ENCODE peak calls at places on chromosomes 12 and 14, in four cellular contexts. T is heart right ventricle, N is ovary, A is keratinocyte. E is an unnamed sample.

GRCh38 chr12:132084681-132085635 is 59.2 kb downstream of the DDX51 start:
- DNase-seq in A (no peak), T (peak), N (peak), E (no peak)

GRCh38 chr12:91380651-91381050 is 198.0 kb upstream of the DCN start:
- DNase-seq in T (no peak), N (no peak), A (no peak), E (no peak)

GRCh38 chr12:11649413-11650278 is at the start of gene ETV6:
- DNase-seq in A (no peak), T (peak), N (peak), E (peak)

GRCh38 chr12:23063206-23063605 is 438.2 kb downstream of the ETNK1 start:
- DNase-seq in N (no peak), A (no peak), T (no peak), E (no peak)

GRCh38 chr14:67749341-67750110 is 47.8 kb downstream of the RDH12 start:
- DNase-seq in T (no peak), N (no peak), A (no peak), E (no peak)

GRCh38 chr12:75550401-75550851 is 39.0 kb upstream of the KRR1 start:
- DNase-seq in A (no peak), T (peak), N (no peak), E (no peak)

GRCh38 chr14:31950760-31951637 is 126.1 kb upstream of the ARHGAP5 start:
- DNase-seq in N (peak), A (no peak), T (peak), E (no peak)

GRCh38 chr14:70897475-70897874 is 9.8 kb upstream of the PCNX1 start:
- DNase-seq in A (no peak), N (no peak), T (no peak), E (no peak)

GRCh38 chr14:93285048-93285447 is 47.8 kb downstream of the BTBD7 start:
- DNase-seq in A (no peak), N (no peak), T (no peak), E (no peak)

GRCh38 chr12:1662761-1663439 is 28.0 kb upstream of the ADIPOR2 start:
- DNase-seq in A (peak), N (peak), T (peak), E (no peak)

GRCh38 chr12:57632898-57633825 is at the start of gene B4GALNT1:
- DNase-seq in T (peak), N (peak), A (no peak), E (no peak)

GRCh38 chr14:29098625-29099024 is 332.0 kb downstream of the FOXG1 start:
- DNase-seq in T (no peak), A (no peak), N (no peak), E (no peak)

GRCh38 chr12:95073698-95074520 is 491 bp upstream of the NR2C1 start:
- DNase-seq in T (no peak), N (no peak), A (peak), E (no peak)

GRCh38 chr12:104707794-104708558 is 250.1 kb downstream of the SLC41A2 start:
- DNase-seq in T (no peak), A (no peak), N (no peak), E (no peak)

GRCh38 chr14:39229222-39229543 is 4.5 kb upstream of the MIA2 start:
- DNase-seq in A (no peak), N (no peak), T (no peak), E (no peak)

GRCh38 chr14:96737869-96738268 is 59.3 kb upstream of the VRK1 start:
- DNase-seq in A (no peak), N (no peak), T (no peak), E (no peak)

GRCh38 chr14:96734076-96734622 is 63.0 kb upstream of the VRK1 start:
- DNase-seq in N (no peak), T (no peak), A (no peak), E (no peak)

GRCh38 chr14:96741151-96741977 is 55.8 kb upstream of the VRK1 start:
- DNase-seq in N (peak), T (peak), A (no peak), E (no peak)

GRCh38 chr14:96735509-96735908 is 61.7 kb upstream of the VRK1 start:
- DNase-seq in N (no peak), A (no peak), T (no peak), E (no peak)

GRCh38 chr14:96739511-96739910 is 57.7 kb upstream of the VRK1 start:
- DNase-seq in T (no peak), A (no peak), N (no peak), E (no peak)
- H3K27ac ChIP-seq in T (no peak), A (no peak), N (no peak), E (no peak)

DNA sequence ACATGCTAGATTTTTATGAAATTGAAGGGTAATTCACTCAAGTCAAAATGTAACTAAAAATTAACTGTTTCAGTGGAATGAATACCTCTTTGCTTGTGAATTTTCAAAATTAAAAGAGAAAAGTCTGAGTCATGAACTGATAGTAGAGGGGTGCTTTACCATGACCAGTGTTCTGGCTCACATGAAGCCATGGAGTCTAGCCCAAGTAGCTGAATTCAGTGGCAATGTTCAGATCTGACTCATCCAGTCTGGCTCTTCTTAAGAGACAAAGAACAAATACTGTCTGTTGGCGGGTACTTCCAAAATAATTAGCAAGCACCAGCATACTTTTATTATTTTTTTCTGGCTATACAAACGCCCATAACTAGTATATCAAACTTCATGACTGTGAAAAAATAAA is 366.3 kb upstream of the GARIN6 start:
- DNase-seq in T (no peak), A (no peak), N (no peak), E (no peak)
- H3K27ac ChIP-seq in T (no peak), A (no peak), N (no peak), E (no peak)

GRCh38 chr14:20627337-20628032 is 14.0 kb downstream of the OR6S1 start:
- DNase-seq in T (no peak), N (no peak), A (no peak), E (no peak)

GRCh38 chr14:20626274-20626673 is 15.2 kb downstream of the OR6S1 start:
- DNase-seq in T (no peak), A (no peak), N (no peak), E (no peak)

GRCh38 chr14:20630340-20631022 is 11.0 kb downstream of the OR6S1 start:
- DNase-seq in N (peak), T (no peak), A (peak), E (no peak)

GRCh38 chr14:20631023-20631820 is 10.3 kb downstream of the OR6S1 start:
- DNase-seq in N (peak), T (no peak), A (no peak), E (no peak)

DNA sequence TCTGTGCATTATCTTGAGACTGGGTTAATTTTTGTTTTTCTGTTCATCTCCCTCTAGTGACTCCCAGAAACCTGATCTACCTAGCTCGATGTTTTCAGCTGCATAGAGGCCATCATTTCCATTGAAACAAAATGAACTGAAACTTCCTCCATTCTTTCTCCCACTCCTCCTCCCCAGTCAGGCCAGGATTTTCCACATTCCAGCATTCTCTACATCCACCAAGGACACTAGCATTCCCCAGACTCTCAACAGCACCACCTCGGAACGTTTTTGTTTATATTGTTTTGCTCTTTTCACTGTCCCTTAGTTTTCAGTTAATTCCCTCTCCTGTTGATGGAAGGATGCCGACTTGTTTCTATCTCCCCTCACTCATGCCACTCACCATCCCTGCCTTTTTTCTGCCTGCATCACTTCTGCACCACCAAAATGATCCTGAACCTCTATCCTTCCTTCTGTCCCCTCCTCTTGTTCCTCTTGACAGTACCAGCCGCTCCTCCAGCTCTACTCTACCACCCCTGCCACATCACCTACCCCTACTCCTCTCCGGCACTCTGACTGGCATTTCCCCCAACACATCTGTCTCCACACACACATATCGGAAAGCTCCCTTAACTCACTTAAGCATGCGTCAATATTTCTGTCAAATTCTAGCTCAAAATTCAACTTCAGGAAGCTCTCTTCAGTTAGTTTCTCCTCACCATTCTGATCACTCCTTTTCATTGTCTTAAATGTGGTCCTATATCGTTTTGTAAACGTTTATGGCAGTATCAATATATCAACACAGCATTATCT is 13.2 kb downstream of the OR6S1 start:
- DNase-seq in A (no peak), T (no peak), N (no peak), E (no peak)
- H3K27ac ChIP-seq in A (no peak), T (no peak), N (no peak), E (peak)

DNA sequence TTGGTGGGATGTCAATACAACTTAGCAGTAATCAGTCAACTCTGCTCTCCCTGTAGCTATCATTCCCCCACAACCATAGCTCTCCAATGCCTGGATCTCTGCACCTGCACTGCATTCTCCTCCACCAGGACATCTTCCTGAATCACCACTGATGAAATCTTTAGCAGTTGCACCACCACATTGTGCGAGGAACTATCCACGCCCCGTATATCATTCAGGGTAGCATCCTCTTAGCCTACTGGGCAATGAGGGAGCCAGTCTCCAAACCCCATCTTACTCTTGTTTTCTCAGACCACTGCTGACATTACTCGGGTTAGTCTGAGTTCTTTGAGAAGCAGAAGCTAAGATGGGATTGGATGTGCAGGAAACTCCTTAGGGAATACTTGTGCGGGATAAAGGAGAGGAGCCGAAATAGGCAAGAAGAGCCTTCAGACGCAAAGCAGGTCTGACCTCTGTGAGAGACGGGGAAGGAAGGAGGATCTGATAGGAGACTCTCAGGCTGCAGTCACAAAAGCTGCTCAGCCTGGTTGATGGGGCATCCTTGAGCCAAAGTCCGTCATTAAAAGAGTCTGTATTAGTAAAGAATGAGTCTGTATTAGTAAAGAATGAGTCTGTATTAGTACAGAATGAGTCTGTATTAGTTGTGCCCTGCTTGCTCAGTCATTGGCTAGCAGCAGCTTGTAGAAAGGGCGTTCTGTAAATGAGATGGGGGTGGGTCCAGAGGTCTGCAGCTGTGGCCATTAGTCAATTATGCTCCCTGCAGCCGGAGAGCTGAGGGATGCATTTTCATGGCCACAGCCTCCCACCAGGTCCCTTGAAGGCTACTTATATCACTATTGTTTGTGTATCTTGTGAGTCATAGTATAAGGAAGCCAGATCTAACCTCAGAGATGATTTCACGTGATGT is 49.6 kb upstream of the RASSF3 start:
- DNase-seq in N (no peak), T (no peak), A (peak), E (peak)
- H3K27ac ChIP-seq in N (no peak), T (no peak), A (no peak), E (peak)

GRCh38 chr12:82473111-82473754 is 114.9 kb downstream of the METTL25 start:
- DNase-seq in A (no peak), T (no peak), N (no peak), E (no peak)

GRCh38 chr12:82474181-82474797 is 116.0 kb downstream of the METTL25 start:
- DNase-seq in N (no peak), A (no peak), T (no peak), E (no peak)

GRCh38 chr12:82475211-82475610 is 116.9 kb downstream of the METTL25 start:
- DNase-seq in A (no peak), T (no peak), N (no peak), E (no peak)

GRCh38 chr12:82470906-82471512 is 112.7 kb downstream of the METTL25 start:
- DNase-seq in N (no peak), T (no peak), A (no peak), E (no peak)

DNA sequence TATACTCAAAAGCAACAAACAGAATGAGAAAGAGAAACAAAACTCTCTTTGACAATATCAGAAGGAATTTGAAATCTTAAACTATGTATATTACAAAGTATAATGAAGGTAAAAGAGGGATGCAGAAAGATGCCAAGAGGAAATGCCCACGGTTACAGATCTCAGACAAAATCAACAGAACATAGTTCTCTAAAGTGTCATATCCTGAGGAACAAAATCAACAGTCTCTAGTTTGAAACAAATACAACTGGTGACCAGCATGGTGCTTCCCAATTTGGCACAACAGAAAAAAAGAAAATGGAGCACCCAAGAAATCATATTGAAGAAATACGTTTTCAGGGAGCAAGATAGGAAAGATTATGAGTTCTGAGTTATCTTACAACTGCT is 116.5 kb downstream of the METTL25 start:
- DNase-seq in A (no peak), N (no peak), T (no peak), E (no peak)
- H3K27ac ChIP-seq in A (no peak), N (no peak), T (no peak), E (peak)

GRCh38 chr14:69086537-69086936 is 66.4 kb downstream of the DCAF5 start:
- DNase-seq in T (no peak), N (no peak), A (no peak), E (no peak)
- H3K27ac ChIP-seq in T (no peak), N (no peak), A (no peak), E (peak)

GRCh38 chr14:105087963-105088811 is 23.0 kb upstream of the GPR132 start:
- DNase-seq in N (peak), A (no peak), T (peak), E (no peak)
- H3K27ac ChIP-seq in N (no peak), A (peak), T (peak), E (peak)

E was measured in epithelial cell of prostate.